ENCODE peak calls at places on chromosome 16, in five cellular contexts. G, Q, A, P and R are unnamed samples.

GRCh38 chr16:13883266-13883665 is 36.7 kb upstream of the ERCC4 start:
- DNase-seq in G (no peak), Q (peak), A (no peak), P (no peak), R (no peak)

GRCh38 chr16:6377956-6378355 is 954.7 kb upstream of the RBFOX1 start:
- DNase-seq in G (no peak), Q (no peak), A (no peak), P (no peak), R (no peak)

GRCh38 chr16:70685938-70686375 is at the start of gene MTSS2:
- DNase-seq in G (peak), Q (peak), A (peak), P (peak), R (peak)

GRCh38 chr16:67186550-67186950 is 2.8 kb upstream of the MATCAP1 start:
- DNase-seq in G (no peak), Q (no peak), A (no peak), P (no peak), R (no peak)

GRCh38 chr16:49487746-49488145 is 114.1 kb downstream of the C16orf78 start:
- DNase-seq in G (no peak), Q (no peak), A (no peak), P (no peak), R (no peak)

GRCh38 chr16:23862556-23862955 is 26.8 kb downstream of the PRKCB start:
- DNase-seq in G (no peak), Q (no peak), A (no peak), P (no peak), R (no peak)

GRCh38 chr16:25419681-25420080 is 162.0 kb upstream of the ZKSCAN2 start:
- DNase-seq in G (no peak), Q (no peak), A (no peak), P (no peak), R (no peak)

GRCh38 chr16:56357291-56357764 is 68.0 kb downstream of the AMFR start:
- DNase-seq in G (no peak), Q (peak), A (no peak), P (peak), R (no peak)

GRCh38 chr16:6837722-6838121 is 494.9 kb upstream of the RBFOX1 start:
- DNase-seq in G (no peak), Q (no peak), A (no peak), P (no peak), R (no peak)

GRCh38 chr16:85460252-85460982 is 152.7 kb upstream of the GSE1 start:
- DNase-seq in G (no peak), Q (no peak), A (no peak), P (no peak), R (no peak)

GRCh38 chr16:51418258-51418657 is 267.2 kb upstream of the SALL1 start:
- DNase-seq in G (no peak), Q (no peak), A (no peak), P (peak), R (no peak)

GRCh38 chr16:30028438-30029093 is 2.5 kb downstream of the TLCD3B start:
- DNase-seq in G (peak), Q (no peak), A (no peak), P (peak), R (peak)

GRCh38 chr16:66801320-66802105 is at the start of gene TERB1:
- DNase-seq in G (no peak), Q (no peak), A (no peak), P (no peak), R (no peak)

GRCh38 chr16:51524555-51525373 is 373.7 kb upstream of the SALL1 start:
- DNase-seq in G (no peak), Q (peak), A (no peak), P (no peak), R (no peak)

GRCh38 chr16:26070595-26071170 is 378.9 kb downstream of the HS3ST4 start:
- DNase-seq in G (no peak), Q (no peak), A (no peak), P (no peak), R (no peak)

GRCh38 chr16:69428652-69429051 is 4.2 kb downstream of the CYB5B start:
- DNase-seq in G (no peak), Q (no peak), A (no peak), P (no peak), R (no peak)

GRCh38 chr16:11601911-11602310 is 15.2 kb upstream of the LITAF start:
- DNase-seq in G (no peak), Q (no peak), A (no peak), P (no peak), R (no peak)

GRCh38 chr16:11597737-11598136 is 11.0 kb upstream of the LITAF start:
- DNase-seq in G (no peak), Q (no peak), A (no peak), P (no peak), R (no peak)

GRCh38 chr16:11597268-11597690 is 10.6 kb upstream of the LITAF start:
- DNase-seq in G (no peak), Q (peak), A (no peak), P (no peak), R (no peak)

GRCh38 chr16:11601425-11601824 is 14.7 kb upstream of the LITAF start:
- DNase-seq in G (no peak), Q (no peak), A (no peak), P (no peak), R (no peak)

DNA sequence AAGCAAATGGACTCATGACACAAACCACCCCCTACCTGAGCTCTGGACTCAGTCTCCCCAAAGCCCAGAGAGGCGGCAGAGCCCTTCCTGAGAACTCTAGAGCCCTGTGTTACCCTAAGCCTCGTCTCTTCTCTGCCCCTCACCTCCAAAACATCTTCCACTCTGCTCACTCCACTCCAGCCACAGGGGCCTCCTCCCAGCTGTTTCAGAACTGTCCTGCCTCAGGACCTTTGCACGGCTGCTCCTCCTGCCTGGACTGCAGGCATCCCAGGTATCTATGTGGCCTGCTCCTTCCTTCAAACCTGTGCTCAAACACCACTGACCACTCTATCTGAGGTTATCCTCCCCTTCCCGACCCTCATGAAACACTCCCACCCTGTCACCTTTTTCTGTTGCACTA is 12.9 kb upstream of the LITAF start:
- DNase-seq in G (no peak), Q (no peak), A (no peak), P (no peak), R (no peak)
- TF ChIP-seq CTCF in G (no peak), Q (no peak), A (no peak), P (no peak), R (no peak)

GRCh38 chr16:72299684-72300243 is 127.8 kb upstream of the PMFBP1 start:
- DNase-seq in G (no peak), Q (no peak), A (no peak), P (no peak), R (no peak)

GRCh38 chr16:72302352-72302751 is 130.4 kb upstream of the PMFBP1 start:
- DNase-seq in G (no peak), Q (no peak), A (no peak), P (no peak), R (no peak)

GRCh38 chr16:72298947-72299346 is 127.0 kb upstream of the PMFBP1 start:
- DNase-seq in G (no peak), Q (no peak), A (no peak), P (no peak), R (no peak)

GRCh38 chr16:72300892-72301291 is 128.9 kb upstream of the PMFBP1 start:
- DNase-seq in G (no peak), Q (no peak), A (no peak), P (no peak), R (no peak)

DNA sequence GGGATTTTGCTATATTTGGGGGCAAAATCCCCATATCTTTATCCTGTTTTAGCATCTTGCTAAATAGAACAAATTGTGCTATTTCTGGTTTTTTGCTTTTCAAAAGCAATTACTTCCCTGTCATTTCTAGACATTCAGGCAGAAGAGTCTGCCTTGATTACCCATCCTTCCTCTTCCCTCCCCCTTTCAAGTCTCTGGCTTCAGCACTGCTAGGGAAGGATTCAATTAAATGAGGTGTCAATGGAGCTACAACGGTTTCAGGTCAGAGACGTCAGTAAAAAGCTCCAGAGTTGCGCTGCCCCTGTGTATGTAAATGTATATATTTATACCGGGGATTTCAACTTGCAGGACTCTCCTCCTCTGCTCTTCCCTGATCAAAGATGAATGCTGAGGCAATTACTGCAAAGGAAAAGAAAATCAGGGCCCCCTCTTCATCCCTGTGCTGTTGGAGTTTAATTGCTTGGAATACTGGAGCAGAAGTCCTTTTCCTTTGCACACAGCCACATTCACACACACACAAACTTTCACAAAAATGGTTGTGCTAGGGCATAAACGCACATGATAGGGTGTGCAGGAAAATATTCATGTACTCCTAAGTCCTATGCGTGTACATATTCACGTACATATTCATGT is 129.6 kb upstream of the PMFBP1 start:
- DNase-seq in G (no peak), Q (no peak), A (no peak), P (peak), R (no peak)
- TF ChIP-seq EZH2 in G (no peak), Q (no peak), A (no peak), P (no peak), R (no peak)

DNA sequence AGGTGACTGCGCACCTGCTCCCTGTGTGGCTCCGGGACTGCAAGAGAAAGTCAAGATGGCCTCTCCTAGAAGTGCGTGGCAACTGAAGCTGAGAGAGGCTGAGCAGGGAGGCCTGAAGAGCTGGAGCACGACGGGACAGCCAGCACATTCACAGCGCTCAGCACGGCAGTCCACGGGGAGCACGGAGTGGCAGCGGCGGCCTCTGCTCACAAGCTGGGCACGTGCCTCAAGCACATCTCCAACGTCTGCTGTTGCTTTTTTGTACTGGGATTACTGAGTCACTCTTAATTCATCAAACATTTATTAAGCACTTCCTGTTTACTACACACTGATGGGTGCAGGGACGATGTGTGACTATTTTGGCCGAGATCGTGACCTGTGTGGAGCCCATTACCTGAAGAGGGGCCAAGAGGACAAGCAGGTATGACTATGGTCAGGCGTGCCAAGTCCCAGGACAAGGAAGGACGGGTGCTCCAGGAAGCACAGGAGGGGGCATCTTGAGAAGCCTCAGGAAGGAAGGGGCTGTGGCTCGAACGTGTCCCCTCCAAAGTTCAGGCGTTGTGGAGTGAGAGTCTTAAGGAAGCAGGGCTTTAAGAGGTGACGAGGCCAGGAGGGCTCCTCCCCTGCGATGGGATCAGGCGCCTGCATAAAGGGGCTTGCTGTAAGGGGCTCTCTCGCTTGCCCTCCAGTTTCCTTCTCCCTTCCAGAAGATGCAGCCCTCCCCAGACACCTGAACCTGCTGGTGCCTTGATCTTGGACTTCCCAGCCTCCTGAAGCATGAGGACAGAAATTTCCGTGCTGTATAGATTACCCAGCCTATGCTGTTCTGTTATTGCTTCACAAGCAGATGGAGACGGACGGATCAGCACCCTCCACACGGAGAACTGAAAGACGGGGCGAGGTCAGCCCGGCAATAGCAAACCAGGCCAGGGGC is 105.8 kb downstream of the ADCY9 start:
- DNase-seq in G (no peak), Q (no peak), A (no peak), P (no peak), R (no peak)
- H2AFZ ChIP-seq in G (no peak), Q (no peak), A (no peak), P (peak), R (no peak)

DNA sequence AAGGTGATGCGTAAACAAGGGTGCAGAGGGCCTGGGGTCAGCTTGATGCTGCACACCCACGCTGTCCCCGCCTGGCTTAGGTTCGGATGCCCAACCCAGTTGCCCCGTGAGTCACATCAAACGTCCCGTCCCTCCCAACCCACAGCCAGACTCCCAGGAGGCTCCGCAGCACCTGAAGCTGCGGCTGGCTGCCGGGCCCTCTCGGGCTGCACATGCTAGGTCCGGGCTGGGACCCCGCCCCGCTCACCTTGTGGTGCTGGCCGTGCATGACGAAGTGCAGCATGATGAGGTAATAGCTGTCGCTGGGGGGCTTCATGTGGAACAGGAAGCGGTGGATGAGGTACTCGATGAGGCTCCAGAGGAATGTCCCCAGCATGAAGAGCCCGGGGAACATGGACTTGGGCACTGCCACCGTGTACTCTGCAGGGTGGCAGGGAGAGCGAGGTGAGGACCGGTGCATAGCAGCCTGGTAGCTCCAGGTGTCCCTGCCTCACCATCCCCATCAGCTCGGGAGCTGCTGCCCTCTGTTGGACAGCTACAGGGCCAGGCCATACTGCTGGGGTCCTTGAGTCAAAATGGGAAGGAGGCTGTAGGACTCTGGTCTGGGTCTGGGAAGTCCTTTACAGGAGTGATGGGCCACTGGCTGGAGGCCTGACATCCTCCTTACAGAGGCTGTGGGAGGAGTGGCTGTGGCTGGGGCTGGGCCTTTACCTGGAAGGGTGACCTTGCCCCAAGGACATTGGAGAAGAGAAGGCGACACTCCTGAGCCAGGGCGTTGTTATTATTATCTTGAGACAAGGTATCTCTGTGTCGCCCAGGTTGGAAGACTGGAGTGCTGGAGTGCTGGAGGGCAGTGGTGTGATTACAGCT is 18.3 kb upstream of the MLKL start:
- DNase-seq in G (no peak), Q (no peak), A (no peak), P (no peak), R (no peak)
- TF ChIP-seq CTCF in G (no peak), Q (no peak), A (peak), P (no peak), R (peak)

DNA sequence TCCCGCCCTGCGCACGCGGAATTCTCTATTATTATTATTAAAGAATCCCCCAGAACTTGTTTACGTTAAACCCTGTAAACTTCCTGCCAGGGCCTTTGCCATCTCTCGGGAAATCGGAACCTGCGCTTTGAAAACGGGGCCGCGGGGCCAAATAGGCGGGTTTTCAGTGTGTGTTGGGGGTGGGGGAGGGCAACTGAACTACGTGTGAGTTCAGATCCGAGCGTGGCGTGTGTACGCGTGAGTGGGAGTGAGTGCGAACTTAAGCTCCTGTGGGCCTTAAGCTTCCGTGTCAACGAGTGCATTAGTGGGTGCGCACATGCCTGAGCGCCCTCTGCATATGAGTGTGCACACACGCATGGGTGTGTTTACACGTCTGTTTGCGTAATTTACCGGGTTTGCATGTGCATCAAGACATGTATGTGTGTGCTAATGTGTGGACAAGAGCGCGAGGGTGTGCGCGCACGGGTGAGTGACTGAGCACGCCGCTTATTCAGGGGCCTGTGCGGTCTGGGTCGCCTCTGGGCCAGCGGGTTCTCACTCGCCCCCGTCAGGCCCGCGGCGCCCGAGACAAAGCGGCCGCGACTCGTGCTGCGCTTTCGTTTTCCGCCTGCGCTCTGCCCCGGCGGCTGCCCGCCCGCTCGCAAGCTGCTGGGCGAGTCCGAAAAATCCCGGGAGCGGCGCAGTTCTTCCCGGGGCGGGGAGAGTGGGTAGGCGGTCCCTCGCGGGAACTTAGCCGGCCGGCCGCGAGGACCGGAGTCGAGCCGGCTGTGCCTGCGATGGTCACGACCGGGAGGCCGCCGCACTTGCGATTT is 1.2 kb upstream of the FOXF1 start:
- DNase-seq in G (no peak), Q (peak), A (peak), P (peak), R (no peak)
- TF ChIP-seq EZH2 in G (no peak), Q (no peak), A (no peak), P (peak), R (no peak)

GRCh38 chr16:88982286-88983084 is 5.5 kb upstream of the CBFA2T3 start:
- DNase-seq in G (no peak), Q (no peak), A (no peak), P (no peak), R (no peak)

GRCh38 chr16:88983157-88983556 is 6.2 kb upstream of the CBFA2T3 start:
- DNase-seq in G (no peak), Q (no peak), A (no peak), P (no peak), R (no peak)

GRCh38 chr16:88985521-88985920 is 8.5 kb upstream of the CBFA2T3 start:
- DNase-seq in G (no peak), Q (no peak), A (no peak), P (no peak), R (no peak)

GRCh38 chr16:88979616-88980015 is 2.6 kb upstream of the CBFA2T3 start:
- DNase-seq in G (no peak), Q (no peak), A (no peak), P (no peak), R (no peak)

DNA sequence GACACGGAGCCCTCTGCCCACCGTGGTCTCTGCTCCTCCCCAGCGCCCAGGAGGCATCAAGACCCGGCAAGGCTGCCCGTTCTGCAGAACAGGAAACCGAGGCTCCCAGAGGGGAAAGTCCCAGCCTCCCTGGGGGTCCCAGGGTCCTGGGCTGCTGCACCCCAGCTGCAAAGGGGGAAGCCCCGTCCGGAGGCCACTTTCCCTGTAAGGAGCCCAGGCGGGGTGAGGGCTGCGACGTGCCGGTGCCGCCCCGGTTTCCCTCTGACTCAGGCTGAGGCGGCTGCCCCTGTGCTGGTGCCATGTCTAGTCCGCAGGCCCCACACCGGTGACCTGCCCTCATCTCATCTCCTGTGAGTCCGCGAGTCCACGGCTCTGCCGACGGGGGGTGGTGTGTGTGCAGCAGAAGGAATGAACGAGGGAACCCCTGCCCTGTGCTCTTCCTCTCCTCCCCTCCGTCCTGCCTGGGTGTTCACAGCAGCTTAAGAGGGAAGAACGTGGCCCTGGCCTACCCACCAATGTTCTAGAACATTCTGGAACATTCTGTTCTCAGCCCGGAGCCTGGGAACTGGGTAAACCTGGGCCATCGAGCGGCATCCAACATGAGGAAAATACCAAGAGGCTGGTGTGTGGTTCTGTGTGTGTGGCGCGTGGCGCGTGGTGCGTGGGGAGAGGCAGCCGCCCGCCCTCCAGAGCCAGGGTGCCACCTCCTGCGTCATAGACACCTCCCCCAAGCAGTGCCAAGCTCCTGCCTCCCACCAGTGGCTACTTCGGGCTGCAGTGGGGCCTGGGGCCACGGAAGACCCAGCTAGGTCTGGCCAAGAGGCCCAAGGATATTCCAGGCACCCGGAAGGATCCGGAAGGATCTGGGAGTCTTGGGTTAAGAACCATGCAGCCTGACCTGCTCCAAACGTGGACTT is 7.0 kb upstream of the CBFA2T3 start:
- DNase-seq in G (no peak), Q (no peak), A (no peak), P (no peak), R (no peak)
- H2AFZ ChIP-seq in G (no peak), Q (no peak), A (no peak), P (no peak), R (no peak)

GRCh38 chr16:58515871-58516767 is 802 bp downstream of the SETD6 start:
- DNase-seq in G (peak), Q (no peak), A (no peak), P (peak), R (no peak)
- TF ChIP-seq CTCF in G (no peak), Q (no peak), A (no peak), P (no peak), R (no peak)